ENCODE peak calls at places on chromosomes 5 and 9, in four cellular contexts. K is adrenal gland; U is tibial artery; Z is CD8-positive, alpha-beta memory T cell. F is an unnamed sample.

GRCh38 chr9:136882109-136882946 is 4.0 kb upstream of the TRAF2 start:
- DNase-seq in K (peak; percentile 89), Z (peak; percentile 93), U (peak; percentile 39), F (peak; percentile 47)

GRCh38 chr5:139975306-139975705 is 67.8 kb downstream of the NRG2 start:
- DNase-seq in K (no peak), Z (no peak), U (no peak), F (no peak)

GRCh38 chr5:89816038-89816437 is 593.5 kb downstream of the CETN3 start:
- DNase-seq in Z (no peak), K (no peak), U (no peak), F (no peak)

GRCh38 chr5:72390836-72391235 is 70.7 kb downstream of the PTCD2 start:
- DNase-seq in Z (no peak), U (no peak), K (no peak), F (no peak)

GRCh38 chr9:124771867-124772621 is 933 bp upstream of the NR6A1 start:
- DNase-seq in U (peak; percentile 46), K (peak; percentile 80), Z (peak; percentile 61), F (peak; percentile 69)

GRCh38 chr5:140160432-140160831 is 14.6 kb upstream of the CYSTM1 start:
- DNase-seq in U (no peak), Z (no peak), K (no peak), F (no peak)

GRCh38 chr9:121075251-121076036 is 689 bp downstream of the CNTRL start:
- DNase-seq in U (no peak), Z (no peak), K (no peak), F (no peak)

GRCh38 chr5:164326219-164326618 is 820.8 kb downstream of the MAT2B start:
- DNase-seq in Z (no peak), U (no peak), K (no peak), F (no peak)

GRCh38 chr5:61332891-61333350 is 863 bp downstream of the ZSWIM6 start:
- DNase-seq in U (peak; percentile 53), K (peak; percentile 69), Z (peak; percentile 71), F (peak; percentile 48)

GRCh38 chr5:51398875-51399635 is 15.8 kb downstream of the ISL1 start:
- DNase-seq in U (no peak), K (no peak), Z (no peak), F (no peak)

GRCh38 chr5:20617876-20618275 is 629.9 kb upstream of the CDH18 start:
- DNase-seq in Z (no peak), U (no peak), K (no peak), F (no peak)

GRCh38 chr5:38695021-38695961 is 138.8 kb upstream of the LIFR start:
- DNase-seq in U (no peak), K (no peak), Z (no peak), F (no peak)

GRCh38 chr5:147387109-147387508 is 122.8 kb downstream of the DPYSL3 start:
- DNase-seq in U (no peak), Z (no peak), K (no peak), F (no peak)

GRCh38 chr5:62762503-62762902 is 183.9 kb downstream of the LRRC70 start:
- DNase-seq in K (no peak), U (no peak), Z (no peak), F (no peak)

GRCh38 chr5:111582962-111583669 is 70.8 kb upstream of the STARD4 start:
- DNase-seq in K (no peak), Z (no peak), U (no peak), F (no peak)

GRCh38 chr5:157046041-157046440 is 12.9 kb downstream of the HAVCR1 start:
- DNase-seq in Z (no peak), U (no peak), K (peak; percentile 79), F (no peak)

GRCh38 chr9:79477955-79478751 is 93.6 kb upstream of the TLE4 start:
- DNase-seq in K (no peak), U (peak; percentile 18), Z (peak; percentile 48), F (no peak)

GRCh38 chr5:429453-430188 is 13.4 kb upstream of the EXOC3 start:
- DNase-seq in K (peak; percentile 18), Z (no peak), U (peak; percentile 19), F (no peak)

GRCh38 chr5:72156921-72157320 is 49.6 kb downstream of the MAP1B start:
- DNase-seq in U (no peak), K (no peak), Z (no peak), F (no peak)

GRCh38 chr5:14501353-14502162 is 80.0 kb upstream of the OTULINL start:
- DNase-seq in K (no peak), Z (no peak), U (no peak), F (no peak)

GRCh38 chr5:115840825-115841224 is 540 bp downstream of the ATG12 start:
- DNase-seq in U (no peak), K (no peak), Z (no peak), F (no peak)

GRCh38 chr9:125189011-125189360 is 617 bp downstream of the PPP6C start:
- DNase-seq in Z (peak; percentile 47), K (peak; percentile 52), U (no peak), F (peak; percentile 33)

GRCh38 chr9:121985792-121986494 is 107.2 kb downstream of the TTLL11 start:
- DNase-seq in Z (no peak), U (peak; percentile 79), K (no peak), F (no peak)

GRCh38 chr5:109614316-109614715 is 75.4 kb upstream of the MAN2A1 start:
- DNase-seq in K (no peak), U (no peak), Z (no peak), F (no peak)

GRCh38 chr5:71663166-71663565 is 55.9 kb upstream of the CARTPT start:
- DNase-seq in U (no peak), K (no peak), Z (no peak), F (no peak)

GRCh38 chr5:32233220-32233695 is 59.1 kb upstream of the GOLPH3 start:
- DNase-seq in K (peak; percentile 40), Z (no peak), U (no peak), F (no peak)

GRCh38 chr9:74281674-74282073 is 215.5 kb upstream of the RORB start:
- DNase-seq in Z (no peak), U (no peak), K (no peak), F (no peak)

GRCh38 chr9:111851536-111851935 is 45.1 kb upstream of the UGCG start:
- DNase-seq in K (peak; percentile 61), Z (no peak), U (no peak), F (no peak)

GRCh38 chr9:129331772-129332512 is 153.9 kb upstream of the IER5L start:
- DNase-seq in K (no peak), Z (no peak), U (no peak), F (no peak)

GRCh38 chr9:129333613-129333960 is 155.5 kb upstream of the IER5L start:
- DNase-seq in U (no peak), K (no peak), Z (no peak), F (peak; percentile 44)

GRCh38 chr9:129330711-129331279 is 152.7 kb upstream of the IER5L start:
- DNase-seq in U (no peak), K (no peak), Z (no peak), F (no peak)

GRCh38 chr9:129332581-129332980 is 154.5 kb upstream of the IER5L start:
- DNase-seq in Z (no peak), U (no peak), K (no peak), F (no peak)

DNA sequence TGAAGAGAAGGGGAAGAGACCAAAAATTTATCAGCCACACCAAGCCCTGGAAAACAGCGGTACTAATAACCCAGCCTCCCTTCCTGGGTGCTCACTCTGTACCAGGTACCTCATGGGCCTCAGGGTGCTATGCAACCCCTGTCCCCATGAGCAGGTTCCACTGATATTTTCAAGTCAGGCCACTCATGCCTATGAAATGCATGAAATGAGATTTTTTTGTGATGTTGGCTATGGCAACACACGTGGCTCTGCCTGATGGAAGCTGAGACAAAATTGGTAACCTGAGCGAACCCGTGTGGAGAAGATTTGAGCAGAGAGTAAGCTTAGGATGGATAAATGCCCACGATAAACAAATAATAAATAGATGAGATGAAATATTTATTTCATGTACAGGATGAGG is 153.3 kb upstream of the IER5L start:
- DNase-seq in Z (no peak), K (no peak), U (no peak), F (no peak)
- H3K27ac ChIP-seq in Z (no peak overlapping the region), K (no peak overlapping the region), U (peak overlapping the region; percentile 92), F (no peak overlapping the region)

DNA sequence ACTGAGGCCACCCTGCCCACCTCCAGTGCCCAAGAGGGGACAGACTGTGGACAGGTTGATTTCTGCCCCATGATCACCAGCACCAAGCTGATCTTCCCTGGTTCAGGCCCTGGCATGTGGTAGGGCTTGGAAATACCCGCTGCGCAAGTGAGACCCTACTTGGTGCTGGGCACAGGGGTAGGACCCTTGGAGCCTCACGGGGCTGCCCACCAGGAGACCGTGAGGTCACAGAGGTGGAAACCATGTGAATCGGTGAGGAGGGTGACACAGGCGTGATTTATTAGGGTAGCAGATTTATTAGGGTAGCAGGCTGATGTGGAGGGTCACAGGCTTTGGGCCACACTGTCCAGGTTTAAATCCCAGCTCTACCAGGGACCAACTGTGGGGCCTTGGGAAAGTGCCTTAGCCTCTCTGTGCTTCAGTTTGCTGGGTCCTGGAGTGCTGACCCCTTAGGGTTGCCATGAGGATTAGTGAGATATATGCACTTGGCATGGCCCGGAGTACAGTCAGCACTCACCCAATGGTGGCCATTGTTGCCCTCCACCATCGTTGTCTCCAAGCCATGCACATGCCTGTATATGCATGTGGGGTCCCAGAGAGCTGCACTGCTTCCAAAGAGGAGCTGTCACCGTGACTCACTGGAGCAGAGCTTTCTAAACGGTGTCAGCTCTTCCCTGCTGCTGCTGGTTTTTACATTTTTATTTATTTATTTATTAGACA is 20.9 kb upstream of the DUSP1 start:
- DNase-seq in U (no peak), Z (no peak), K (no peak), F (no peak)
- H3K4me1 ChIP-seq in U (peaks cover 74% of the 10 kb centered on the region), Z (no peaks in the 10 kb centered on the region), K (peaks cover 52% of the 10 kb centered on the region), F (peaks cover 4% of the 10 kb centered on the region)

DNA sequence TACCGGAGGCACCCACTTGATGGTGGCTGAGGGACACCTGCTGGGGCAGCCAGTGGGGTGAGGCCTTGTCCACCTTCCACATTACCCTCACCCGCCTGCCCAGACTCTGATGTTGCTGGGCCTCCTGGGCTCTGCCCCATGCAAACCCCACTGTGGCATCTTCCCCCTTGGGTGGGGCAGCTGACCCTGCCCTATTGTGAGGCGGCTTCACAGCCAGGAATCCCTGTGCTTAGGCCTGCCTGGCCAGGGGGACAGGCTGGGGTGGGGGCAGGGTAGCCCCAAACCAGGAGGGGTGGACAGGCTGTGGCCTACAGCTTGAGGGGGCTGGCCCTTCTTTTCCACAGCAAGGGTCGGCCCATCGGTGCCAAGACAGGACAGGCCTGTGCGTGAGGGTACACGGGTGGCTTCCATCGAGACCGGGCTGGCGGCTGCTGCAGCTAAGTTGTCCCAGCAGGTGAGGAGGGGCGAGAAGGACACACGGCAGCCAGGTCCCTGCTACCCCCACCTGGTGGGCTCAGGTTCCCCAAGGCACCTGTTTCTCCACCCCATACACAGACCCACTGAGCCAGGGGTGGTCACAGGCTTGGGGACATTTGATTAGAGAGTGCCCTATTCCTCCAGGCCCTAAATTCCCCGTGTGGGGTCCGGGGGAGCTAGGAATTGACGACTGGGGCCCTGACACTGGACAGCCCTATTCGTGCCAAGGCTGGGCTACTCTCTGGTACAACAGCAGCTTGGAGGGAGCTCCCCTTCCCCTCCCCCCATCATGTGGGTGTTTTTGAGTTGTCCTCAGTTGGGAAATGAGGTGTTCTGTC is 99.2 kb downstream of the PHF2 start:
- DNase-seq in Z (peak; percentile 29), U (peak; percentile 16), K (peak; percentile 13), F (no peak)
- H3K36me3 ChIP-seq in Z (peaks cover 6% of the 10 kb centered on the region), U (peaks cover 15% of the 10 kb centered on the region), K (peaks cover 46% of the 10 kb centered on the region), F (peaks cover 5% of the 10 kb centered on the region)

GRCh38 chr9:36451949-36452348 is 51.9 kb upstream of the RNF38 start:
- DNase-seq in Z (no peak), U (no peak), K (no peak), F (peak; percentile 46)

GRCh38 chr9:36462245-36462644 is 62.2 kb upstream of the RNF38 start:
- DNase-seq in U (no peak), K (no peak), Z (no peak), F (no peak)

GRCh38 chr9:36461341-36461740 is 61.3 kb upstream of the RNF38 start:
- DNase-seq in U (no peak), K (no peak), Z (no peak), F (no peak)

GRCh38 chr9:36457836-36458429 is 57.9 kb upstream of the RNF38 start:
- DNase-seq in Z (no peak), U (no peak), K (no peak), F (no peak)

GRCh38 chr9:36456480-36457115 is 56.5 kb upstream of the RNF38 start:
- DNase-seq in K (no peak), Z (no peak), U (no peak), F (no peak)
- H3K27ac ChIP-seq in K (peak overlapping the region; percentile 19), Z (no peak overlapping the region), U (no peak overlapping the region), F (no peak overlapping the region)